ENCODE peak calls at places on chromosome 13, in seven cellular contexts. E is HCT116, Q is neural progenitor cell, S is HTR-8/SVneo, J is T-helper 2 cell, R is KBM-7, C is posterior vena cava. N is an unnamed sample.

GRCh38 chr13:23963184-23963931 is 66.1 kb upstream of the C1QTNF9B start:
- DNase-seq in E (no peak), Q (no peak), S (no peak), J (no peak), R (no peak), C (no peak), N (no peak)

GRCh38 chr13:39938591-39938990 is 283.1 kb downstream of the COG6 start:
- DNase-seq in E (no peak), Q (no peak), S (no peak), J (no peak), R (no peak), C (no peak), N (no peak)

GRCh38 chr13:23289917-23290357 is 109.2 kb downstream of the SGCG start:
- DNase-seq in E (no peak), Q (no peak), S (peak), J (no peak), R (no peak), C (no peak), N (peak)

GRCh38 chr13:67763984-67764383 is 533.8 kb upstream of the PCDH9 start:
- DNase-seq in E (no peak), Q (no peak), S (no peak), J (no peak), R (no peak), C (no peak), N (no peak)

GRCh38 chr13:35720690-35721554 is 244.4 kb upstream of the MAB21L1 start:
- DNase-seq in E (peak), Q (peak), S (peak), J (peak), R (peak), C (peak), N (peak)

GRCh38 chr13:104086205-104086604 is 1020.0 kb upstream of the SLC10A2 start:
- DNase-seq in E (no peak), Q (no peak), S (no peak), J (no peak), R (no peak), C (no peak), N (no peak)

GRCh38 chr13:43979492-43979891 is 99.8 kb downstream of the LACC1 start:
- DNase-seq in E (no peak), Q (no peak), S (no peak), J (no peak), R (no peak), C (no peak), N (no peak)

GRCh38 chr13:87535911-87536310 is 135.3 kb upstream of the SLITRK5 start:
- DNase-seq in E (no peak), Q (no peak), S (no peak), J (no peak), R (no peak), C (no peak), N (no peak)

GRCh38 chr13:97499181-97499580 is 65.2 kb downstream of the RAP2A start:
- DNase-seq in E (no peak), Q (no peak), S (no peak), J (no peak), R (no peak), C (no peak), N (no peak)

GRCh38 chr13:77702364-77702763 is 4.9 kb downstream of the SLAIN1 start:
- DNase-seq in E (no peak), Q (no peak), S (no peak), J (no peak), R (no peak), C (no peak), N (no peak)

GRCh38 chr13:101624210-101624922 is 171.9 kb downstream of the ITGBL1 start:
- DNase-seq in E (no peak), Q (peak), S (no peak), J (no peak), R (peak), C (no peak), N (peak)

GRCh38 chr13:23985846-23986245 is 88.5 kb upstream of the C1QTNF9B start:
- DNase-seq in E (no peak), Q (no peak), S (no peak), J (no peak), R (no peak), C (no peak), N (no peak)

GRCh38 chr13:40622246-40622645 is 44.2 kb downstream of the FOXO1 start:
- DNase-seq in E (no peak), Q (no peak), S (no peak), J (no peak), R (no peak), C (no peak), N (no peak)

GRCh38 chr13:35830850-35831450 is 300.2 kb downstream of the DCLK1 start:
- DNase-seq in E (no peak), Q (peak), S (no peak), J (no peak), R (no peak), C (no peak), N (no peak)

GRCh38 chr13:34502011-34502410 is 440.1 kb upstream of the NBEA start:
- DNase-seq in E (no peak), Q (no peak), S (no peak), J (no peak), R (no peak), C (no peak), N (no peak)

GRCh38 chr13:28636677-28637317 is 22.1 kb upstream of the POMP start:
- DNase-seq in E (peak), Q (peak), S (peak), J (peak), R (peak), C (no peak), N (peak)

GRCh38 chr13:110677731-110678545 is 28.0 kb downstream of the CARS2 start:
- DNase-seq in E (no peak), Q (no peak), S (no peak), J (no peak), R (no peak), C (no peak), N (no peak)

GRCh38 chr13:85441364-85441763 is 357.9 kb downstream of the SLITRK6 start:
- DNase-seq in E (no peak), Q (no peak), S (no peak), J (no peak), R (no peak), C (no peak), N (no peak)

N was measured in NCI-H1417.